ENCODE peak calls at places on chromosomes 3 and 15, in five cellular contexts. M, E, C, Y and G are unnamed samples.

GRCh38 chr3:101780661-101781060 is 1.6 kb downstream of the NXPE3 start:
- DNase-seq in C (peak; percentile 25), E (peak; percentile 40), Y (no peak), M (peak; percentile 91), G (peak; percentile 31)

GRCh38 chr3:4061201-4061600 is 242.0 kb upstream of the SETMAR start:
- DNase-seq in M (no peak), E (no peak), C (no peak), Y (no peak), G (no peak)

GRCh38 chr15:47586653-47587224 is 130.6 kb upstream of the SEMA6D start:
- DNase-seq in E (no peak), Y (no peak), M (no peak), C (no peak), G (no peak)

GRCh38 chr3:170563712-170564423 is 22.0 kb downstream of the SLC7A14 start:
- DNase-seq in C (no peak), E (no peak), M (peak; percentile 82), Y (no peak), G (no peak)

GRCh38 chr15:63601026-63601726 is 4.0 kb downstream of the FBXL22 start:
- DNase-seq in C (peak; percentile 36), E (no peak), M (peak; percentile 44), Y (no peak), G (no peak)

GRCh38 chr15:41804361-41804760 is 23.5 kb upstream of the JMJD7 start:
- DNase-seq in M (no peak), E (no peak), C (no peak), Y (no peak), G (no peak)

GRCh38 chr3:195727596-195728195 is 6.9 kb downstream of the MUC20 start:
- DNase-seq in M (no peak), C (no peak), Y (no peak), E (no peak), G (no peak)

GRCh38 chr15:52284164-52284563 is 11.4 kb downstream of the MYO5C start:
- DNase-seq in Y (no peak), C (no peak), E (no peak), M (peak; percentile 77), G (no peak)

GRCh38 chr3:154786724-154787123 is 293.4 kb upstream of the MME start:
- DNase-seq in E (no peak), C (no peak), Y (no peak), M (peak; percentile 49), G (no peak)

GRCh38 chr3:52447512-52448355 is 2.8 kb upstream of the SEMA3G start:
- DNase-seq in Y (no peak), E (no peak), C (no peak), M (no peak), G (no peak)

GRCh38 chr3:52443791-52444687 is 864 bp downstream of the SEMA3G start:
- DNase-seq in C (no peak), Y (no peak), M (no peak), E (no peak), G (no peak)

GRCh38 chr3:52446042-52446441 is 1.1 kb upstream of the SEMA3G start:
- DNase-seq in M (no peak), E (no peak), Y (no peak), C (no peak), G (no peak)

GRCh38 chr3:52444860-52445793 is at the start of gene SEMA3G:
- DNase-seq in E (no peak), M (peak; percentile 34), Y (peak; percentile 83), C (no peak), G (no peak)

GRCh38 chr3:52446631-52447511 is 2.0 kb upstream of the SEMA3G start:
- DNase-seq in E (no peak), Y (no peak), C (no peak), M (peak; percentile 42), G (peak; percentile 19)
- TF ChIP-seq CTCF in E (peak; percentile 96), Y (peak; percentile 99), C (peak; percentile 81), M (peak; percentile 97), G (peak; percentile 100)

GRCh38 chr3:18442743-18443669 is 17.9 kb upstream of the SATB1 start:
- DNase-seq in M (no peak), E (no peak), C (no peak), Y (no peak), G (no peak)

GRCh38 chr3:18446067-18446793 is 21.1 kb upstream of the SATB1 start:
- DNase-seq in C (no peak), Y (no peak), E (no peak), M (no peak), G (no peak)

GRCh38 chr3:18445421-18446066 is 20.4 kb upstream of the SATB1 start:
- DNase-seq in C (no peak), E (no peak), M (no peak), Y (no peak), G (no peak)

GRCh38 chr3:18444597-18445420 is 19.7 kb upstream of the SATB1 start:
- DNase-seq in E (no peak), C (peak; percentile 54), Y (peak; percentile 64), M (peak; percentile 40), G (no peak)

DNA sequence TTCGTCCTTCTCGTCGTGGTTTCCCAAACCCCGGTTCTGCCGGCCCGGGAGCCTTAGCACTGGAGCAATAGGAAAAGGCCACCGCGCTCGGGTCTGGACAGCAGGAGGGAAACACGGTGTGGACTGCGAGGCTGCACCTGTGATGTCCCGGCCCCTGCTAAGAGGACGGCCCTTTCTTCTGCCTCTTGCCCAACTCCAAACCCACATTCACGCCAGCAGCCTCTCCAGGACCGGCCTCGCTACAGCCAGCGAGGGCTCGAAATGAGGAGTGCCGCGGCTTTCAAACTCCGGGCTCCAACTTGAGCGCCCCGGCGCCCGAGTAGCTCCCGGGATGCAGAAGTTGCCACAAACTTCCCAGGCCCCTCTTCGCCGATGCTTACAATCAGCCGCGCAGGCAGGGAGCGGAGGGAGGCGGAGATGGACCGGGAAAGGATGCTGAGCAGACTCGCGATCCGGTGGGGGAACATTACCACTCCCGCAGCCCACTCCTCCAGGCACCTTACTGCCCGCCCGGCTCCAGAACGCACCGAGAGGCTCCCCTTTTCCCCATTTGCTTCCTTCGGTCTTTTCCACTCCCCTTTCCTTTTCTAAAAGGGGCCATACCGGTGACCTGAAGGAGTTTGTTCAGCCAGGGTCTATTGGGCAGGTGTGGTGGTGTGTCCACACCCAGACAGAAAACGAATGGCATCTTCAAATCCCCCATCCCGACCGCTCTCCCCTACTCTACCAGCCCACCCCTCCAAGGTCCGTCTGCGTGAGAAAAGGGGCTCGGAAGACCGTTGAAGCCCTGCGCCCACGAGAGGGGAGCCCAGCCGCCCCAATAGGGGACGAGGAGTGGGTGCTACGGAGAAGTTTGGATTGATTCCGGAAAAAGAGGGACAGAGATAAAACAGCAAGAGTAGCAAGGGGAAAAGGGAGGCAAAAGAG is 18.8 kb upstream of the SATB1 start:
- DNase-seq in C (peak; percentile 16), M (no peak), E (no peak), Y (peak; percentile 50), G (no peak)
- H3K4me3 ChIP-seq in C (peak overlapping the region; percentile 56), M (peak overlapping the region; percentile 55), E (peak overlapping the region; percentile 59), Y (peak overlapping the region; percentile 75), G (peak overlapping the region; percentile 49)

GRCh38 chr15:84826369-84826823 is 9.2 kb downstream of the ALPK3 start:
- DNase-seq in C (no peak), M (no peak), E (no peak), Y (no peak), G (no peak)
- TF ChIP-seq CTCF in C (no peak), M (no peak), E (peak; percentile 19), Y (no peak), G (peak; percentile 26)

GRCh38 chr3:100496711-100497261 is 4.4 kb downstream of the TMEM45A start:
- DNase-seq in M (peak; percentile 70), C (no peak), E (peak; percentile 53), Y (no peak), G (peak; percentile 29)
- H3K4me3 ChIP-seq in M (no peak overlapping the region), C (no peak overlapping the region), E (no peak overlapping the region), Y (no peak overlapping the region), G (no peak overlapping the region)

GRCh38 chr3:143650120-143650519 is 198.1 kb downstream of the SLC9A9 start:
- DNase-seq in E (no peak), C (no peak), M (no peak), Y (no peak), G (no peak)

GRCh38 chr3:143652118-143652517 is 196.2 kb downstream of the SLC9A9 start:
- DNase-seq in M (no peak), E (no peak), Y (no peak), C (no peak), G (no peak)

GRCh38 chr3:143648218-143648617 is 200.1 kb downstream of the SLC9A9 start:
- DNase-seq in Y (no peak), E (no peak), M (no peak), C (no peak), G (no peak)

GRCh38 chr3:143650827-143651226 is 197.4 kb downstream of the SLC9A9 start:
- DNase-seq in E (no peak), C (no peak), M (no peak), Y (no peak), G (no peak)

DNA sequence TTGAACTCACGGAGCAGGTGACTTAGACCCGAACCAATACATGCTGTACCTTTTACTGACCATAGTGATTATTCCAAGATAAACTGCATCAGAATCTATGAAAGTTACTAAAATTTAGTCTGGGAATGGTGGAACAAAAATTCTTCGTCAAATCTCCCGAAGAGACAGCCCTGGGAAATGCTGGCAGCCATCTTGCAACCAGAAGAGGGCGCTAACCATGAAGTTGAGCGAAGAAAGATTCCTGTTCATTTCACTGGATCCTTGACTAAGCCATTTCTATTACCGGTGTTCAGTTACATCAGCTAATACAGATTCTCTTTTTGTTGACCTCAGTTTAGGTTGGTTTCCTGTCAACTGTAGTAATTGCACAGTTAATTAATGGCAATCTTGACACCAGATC is 199.6 kb downstream of the SLC9A9 start:
- DNase-seq in Y (no peak), E (no peak), M (no peak), C (no peak), G (no peak)
- TF ChIP-seq CTCF in Y (no peak), E (no peak), M (no peak), C (no peak), G (no peak)